ENCODE peak calls at places on chromosome 13, in eight cellular contexts. H, F, C, U, N, Q, K and P are unnamed samples.

GRCh38 chr13:43273362-43273761 is 250.0 kb downstream of the DNAJC15 start:
- DNase-seq in H (no peak), F (no peak), C (no peak), U (no peak), N (no peak), Q (no peak), K (no peak), P (no peak)

GRCh38 chr13:77291779-77292178 is 35.1 kb downstream of the MYCBP2 start:
- DNase-seq in H (no peak), F (no peak), C (no peak), U (no peak), N (no peak), Q (no peak), K (no peak), P (no peak)

GRCh38 chr13:111336666-111337065 is 16.2 kb downstream of the TEX29 start:
- DNase-seq in H (no peak), F (no peak), C (no peak), U (no peak), N (no peak), Q (no peak), K (no peak), P (no peak)

GRCh38 chr13:31067416-31068118 is 94.1 kb downstream of the HSPH1 start:
- DNase-seq in H (no peak), F (no peak), C (no peak), U (no peak), N (no peak), Q (no peak), K (no peak), P (no peak)

GRCh38 chr13:73958657-73959397 is 175.4 kb downstream of the KLF12 start:
- DNase-seq in H (no peak), F (no peak), C (no peak), U (no peak), N (no peak), Q (no peak), K (no peak), P (no peak)

GRCh38 chr13:33999830-34000605 is 182.1 kb downstream of the RFC3 start:
- DNase-seq in H (no peak), F (no peak), C (no peak), U (no peak), N (no peak), Q (no peak), K (no peak), P (no peak)

GRCh38 chr13:76903544-76904162 is 17.4 kb upstream of the KCTD12 start:
- DNase-seq in H (peak; percentile 49), F (no peak), C (peak; percentile 64), U (peak; percentile 69), N (no peak), Q (peak; percentile 69), K (peak; percentile 81), P (peak; percentile 47)

GRCh38 chr13:114132419-114133121 is at the start of gene RASA3:
- DNase-seq in H (peak; percentile 60), F (no peak), C (peak; percentile 69), U (peak; percentile 68), N (peak; percentile 86), Q (peak; percentile 73), K (peak; percentile 95), P (peak; percentile 82)

GRCh38 chr13:98509271-98510155 is 67.4 kb downstream of the STK24 start:
- DNase-seq in H (no peak), F (peak; percentile 31), C (no peak), U (peak; percentile 57), N (peak; percentile 64), Q (peak; percentile 86), K (no peak), P (no peak)

GRCh38 chr13:46845146-46845545 is 48.2 kb upstream of the ESD start:
- DNase-seq in H (no peak), F (no peak), C (no peak), U (no peak), N (no peak), Q (no peak), K (no peak), P (no peak)

GRCh38 chr13:59633290-59633689 is 530.4 kb downstream of the DIAPH3 start:
- DNase-seq in H (no peak), F (no peak), C (no peak), U (no peak), N (no peak), Q (no peak), K (no peak), P (peak; percentile 42)
- H3K27ac ChIP-seq in H (no peak overlapping the region), F (no peak overlapping the region), C (no peak overlapping the region), U (no peak overlapping the region), N (no peak overlapping the region), Q (no peak overlapping the region), K (no peak overlapping the region), P (no peak overlapping the region)

GRCh38 chr13:93922063-93922462 is 557.4 kb downstream of the DCT start:
- DNase-seq in H (no peak), F (no peak), C (no peak), U (no peak), N (no peak), Q (no peak), K (no peak), P (no peak)
- TF ChIP-seq CTCF in H (no peak), F (no peak), C (no peak), U (no peak), N (no peak), Q (no peak), K (no peak), P (no peak)

GRCh38 chr13:45468676-45469075 is 3.9 kb downstream of the COG3 start:
- DNase-seq in H (no peak), F (no peak), C (no peak), U (no peak), N (no peak), Q (no peak), K (no peak), P (no peak)
- H3K27ac ChIP-seq in H (no peak overlapping the region), F (no peak overlapping the region), C (no peak overlapping the region), U (no peak overlapping the region), N (no peak overlapping the region), Q (no peak overlapping the region), K (no peak overlapping the region), P (no peak overlapping the region)

DNA sequence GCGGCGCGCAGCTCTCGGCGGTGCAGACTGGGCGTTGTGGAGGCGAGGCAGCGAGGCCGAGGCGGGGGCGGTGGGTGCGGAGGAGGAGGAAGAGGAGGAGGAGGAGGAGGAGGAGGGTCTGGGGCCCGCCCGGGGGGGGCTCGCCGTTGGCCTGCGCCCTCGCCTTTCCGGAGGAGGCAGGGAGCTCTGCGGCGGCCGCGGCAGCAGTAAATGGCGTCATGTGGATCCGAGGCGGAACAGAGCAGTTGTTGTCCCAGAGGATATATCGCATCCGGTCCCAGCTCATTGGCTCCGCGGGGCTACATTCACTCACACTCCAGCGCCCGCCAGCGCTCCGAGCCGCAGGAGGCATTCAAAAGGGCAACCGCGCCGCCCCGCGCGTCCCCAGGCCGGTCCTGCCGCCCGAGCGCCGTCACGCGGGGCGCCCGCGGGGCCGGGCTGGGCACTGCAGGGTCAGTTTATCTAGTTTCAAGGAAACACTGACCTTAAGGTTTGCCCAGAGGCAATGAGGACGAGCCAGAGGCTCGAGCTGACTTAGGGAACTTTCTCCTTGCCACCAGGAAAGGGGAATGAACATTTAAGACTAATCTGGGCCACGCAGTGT is at the start of gene SPRY2:
- DNase-seq in H (no peak), F (peak; percentile 91), C (peak; percentile 91), U (peak; percentile 96), N (peak; percentile 95), Q (peak; percentile 96), K (peak; percentile 97), P (peak; percentile 96)
- TF ChIP-seq CTCF in H (no peak), F (no peak), C (no peak), U (peak; percentile 32), N (peak; percentile 26), Q (peak; percentile 34), K (peak; percentile 22), P (peak; percentile 44)